ENCODE peak calls at places on chromosome 2, in six cellular contexts. M is BJ, K is neural progenitor cell, O is foreskin fibroblast, T is psoas muscle, G is GM12878. W is an unnamed sample.

GRCh38 chr2:46825958-46826897 is 89.4 kb downstream of the MCFD2 start:
- DNase-seq in O (peak; percentile 97), T (no peak), G (no peak), M (peak; percentile 56), K (no peak), W (no peak)

GRCh38 chr2:221612800-221613199 is 40.7 kb upstream of the EPHA4 start:
- DNase-seq in M (no peak), O (no peak), T (no peak), G (no peak), K (no peak), W (no peak)

GRCh38 chr2:35501076-35501475 is 854.5 kb upstream of the CRIM1 start:
- DNase-seq in K (no peak), M (no peak), T (no peak), O (no peak), G (no peak), W (no peak)

GRCh38 chr2:143145056-143145455 is 15.8 kb downstream of the ARHGAP15 start:
- DNase-seq in T (no peak), O (no peak), K (no peak), G (no peak), M (no peak), W (no peak)

GRCh38 chr2:11458753-11459152 is 7.2 kb downstream of the E2F6 start:
- DNase-seq in O (no peak), M (no peak), G (no peak), K (no peak), T (no peak), W (no peak)

GRCh38 chr2:167388497-167388896 is 500.2 kb downstream of the XIRP2 start:
- DNase-seq in T (no peak), O (no peak), G (no peak), M (no peak), K (peak; percentile 76), W (no peak)

GRCh38 chr2:8454797-8455196 is 227.1 kb upstream of the ID2 start:
- DNase-seq in M (no peak), K (no peak), G (no peak), O (no peak), T (no peak), W (no peak)

GRCh38 chr2:157784169-157784822 is 91.8 kb downstream of the ACVR1 start:
- DNase-seq in O (no peak), T (no peak), K (no peak), M (no peak), G (no peak), W (peak; percentile 50)

GRCh38 chr2:63865159-63865799 is 23.6 kb downstream of the UGP2 start:
- DNase-seq in T (no peak), M (no peak), O (no peak), K (no peak), G (no peak), W (no peak)

GRCh38 chr2:181738074-181738473 is 57.8 kb upstream of the NEUROD1 start:
- DNase-seq in T (no peak), M (no peak), G (no peak), O (peak; percentile 17), K (peak; percentile 18), W (no peak)
- TF ChIP-seq CTCF in T (no peak), M (peak; percentile 14), G (peak; percentile 13), O (no peak), K (peak; percentile 40), W (peak; percentile 11)

DNA sequence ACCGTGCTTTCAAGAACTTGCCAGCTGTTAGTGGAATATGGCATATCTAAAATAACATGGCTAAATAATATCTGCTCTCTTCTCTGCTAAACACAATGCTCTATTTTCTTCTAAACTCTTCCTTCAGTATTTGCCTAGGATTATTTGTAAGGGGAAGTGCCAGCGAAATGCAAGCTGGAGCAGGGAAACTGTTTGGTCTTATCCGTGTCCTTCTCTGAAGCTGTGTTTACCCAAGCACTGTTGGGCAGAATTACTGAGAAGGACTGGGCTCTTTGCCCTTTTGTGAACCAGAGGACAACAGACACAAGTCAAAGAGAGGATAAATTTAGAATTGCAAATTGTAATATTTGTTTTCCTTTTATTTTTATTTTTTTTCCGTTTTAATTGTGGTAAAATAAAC is 23.6 kb downstream of the CPO start:
- DNase-seq in O (no peak), K (no peak), T (no peak), G (no peak), M (no peak), W (peak; percentile 67)
- H3K4me3 ChIP-seq in O (no peak overlapping the region), K (no peak overlapping the region), T (no peak overlapping the region), G (no peak overlapping the region), M (no peak overlapping the region), W (peak overlapping the region; percentile 12)

GRCh38 chr2:50786345-50786744 is 245.6 kb downstream of the NRXN1 start:
- DNase-seq in M (no peak), O (no peak), T (no peak), G (no peak), K (peak; percentile 59), W (no peak)
- TF ChIP-seq CTCF in M (no peak), O (no peak), T (no peak), G (no peak), K (peak; percentile 68), W (no peak)

DNA sequence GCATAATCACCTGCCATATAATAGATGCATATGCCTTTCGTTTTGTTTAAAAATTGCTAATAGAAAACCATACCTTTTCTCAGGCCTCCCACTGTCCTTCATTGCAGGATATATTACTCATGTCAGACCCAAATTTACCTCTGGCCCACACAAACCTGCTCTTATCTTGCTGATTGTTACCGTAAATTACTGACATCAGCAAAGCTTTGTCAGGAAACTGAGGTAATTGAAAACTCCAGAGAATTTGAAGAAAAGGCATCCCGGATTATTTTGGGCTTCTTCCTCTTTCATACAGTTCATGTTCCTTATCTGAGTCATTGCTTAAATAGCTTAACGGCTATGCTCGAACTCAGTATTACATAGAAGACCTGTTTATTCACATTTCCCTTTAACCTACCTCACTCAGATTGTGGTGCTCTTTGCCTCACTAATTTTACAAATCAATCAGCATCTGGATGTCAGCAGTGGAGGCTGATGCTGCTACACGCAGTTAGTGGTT is 145.7 kb downstream of the ZEB2 start:
- DNase-seq in O (no peak), T (no peak), M (no peak), K (no peak), G (peak; percentile 43), W (no peak)
- H3K4me3 ChIP-seq in O (no peak overlapping the region), T (no peak overlapping the region), M (no peak overlapping the region), K (no peak overlapping the region), G (no peak overlapping the region), W (no peak overlapping the region)